ENCODE peak calls at places on chromosomes 6 and 20, in five cellular contexts. One of them, this sample, is unnamed.

GRCh38 chr6:158174514-158174913 is 6.4 kb downstream of the GTF2H5 start:
- DNase-seq in fibroblast of lung: peak
- DNase-seq in H9: no peak
- DNase-seq in SK-N-SH: peak
- DNase-seq in neural progenitor cell: no peak
- DNase-seq in this sample: peak

GRCh38 chr20:45409531-45410272 is 1.6 kb downstream of the DBNDD2 start:
- DNase-seq in neural progenitor cell: no peak
- DNase-seq in fibroblast of lung: no peak
- DNase-seq in SK-N-SH: no peak
- DNase-seq in H9: no peak
- DNase-seq in this sample: no peak

GRCh38 chr20:14773486-14773885 is 436.1 kb upstream of the FLRT3 start:
- DNase-seq in neural progenitor cell: no peak
- DNase-seq in fibroblast of lung: no peak
- DNase-seq in H9: no peak
- DNase-seq in SK-N-SH: no peak
- DNase-seq in this sample: no peak

GRCh38 chr6:39790772-39791171 is 1.4 kb upstream of the DAAM2 start:
- DNase-seq in SK-N-SH: no peak
- DNase-seq in neural progenitor cell: no peak
- DNase-seq in fibroblast of lung: peak
- DNase-seq in H9: no peak
- DNase-seq in this sample: peak

GRCh38 chr6:70371454-70372105 is 41.7 kb upstream of the FAM135A start:
- DNase-seq in SK-N-SH: peak
- DNase-seq in H9: no peak
- DNase-seq in neural progenitor cell: peak
- DNase-seq in fibroblast of lung: peak
- DNase-seq in this sample: peak

GRCh38 chr6:125871365-125871764 is 80.6 kb downstream of the NCOA7 start:
- DNase-seq in neural progenitor cell: no peak
- DNase-seq in fibroblast of lung: no peak
- DNase-seq in H9: no peak
- DNase-seq in SK-N-SH: no peak
- DNase-seq in this sample: no peak

GRCh38 chr6:146775227-146775626 is 176.5 kb downstream of the ADGB start:
- DNase-seq in fibroblast of lung: peak
- DNase-seq in H9: no peak
- DNase-seq in neural progenitor cell: no peak
- DNase-seq in SK-N-SH: no peak
- DNase-seq in this sample: no peak

GRCh38 chr20:63955281-63955845 is 853 bp downstream of the UCKL1 start:
- DNase-seq in SK-N-SH: peak
- DNase-seq in neural progenitor cell: peak
- DNase-seq in fibroblast of lung: peak
- DNase-seq in H9: no peak
- DNase-seq in this sample: no peak

GRCh38 chr20:9686001-9686400 is 152.9 kb downstream of the PAK5 start:
- DNase-seq in fibroblast of lung: no peak
- DNase-seq in SK-N-SH: no peak
- DNase-seq in H9: no peak
- DNase-seq in neural progenitor cell: no peak
- DNase-seq in this sample: no peak

GRCh38 chr6:156848533-156848932 is 71.4 kb downstream of the ARID1B start:
- DNase-seq in H9: no peak
- DNase-seq in fibroblast of lung: peak
- DNase-seq in SK-N-SH: peak
- DNase-seq in neural progenitor cell: peak
- DNase-seq in this sample: no peak

GRCh38 chr6:166692723-166693302 is 65.8 kb upstream of the RPS6KA2 start:
- DNase-seq in fibroblast of lung: no peak
- DNase-seq in H9: no peak
- DNase-seq in neural progenitor cell: no peak
- DNase-seq in SK-N-SH: no peak
- DNase-seq in this sample: no peak

GRCh38 chr6:89313006-89313405 is 2.1 kb downstream of the GABRR2 start:
- DNase-seq in neural progenitor cell: no peak
- DNase-seq in fibroblast of lung: peak
- DNase-seq in H9: no peak
- DNase-seq in SK-N-SH: peak
- DNase-seq in this sample: peak

GRCh38 chr20:7609250-7609649 is 331.0 kb downstream of the HAO1 start:
- DNase-seq in H9: no peak
- DNase-seq in neural progenitor cell: no peak
- DNase-seq in fibroblast of lung: no peak
- DNase-seq in SK-N-SH: no peak
- DNase-seq in this sample: no peak

GRCh38 chr6:106142876-106143431 is 56.8 kb downstream of the PRDM1 start:
- DNase-seq in fibroblast of lung: no peak
- DNase-seq in neural progenitor cell: no peak
- DNase-seq in SK-N-SH: no peak
- DNase-seq in H9: no peak
- DNase-seq in this sample: no peak

GRCh38 chr6:121260651-121261102 is 73.6 kb downstream of the TBC1D32 start:
- DNase-seq in fibroblast of lung: peak
- DNase-seq in SK-N-SH: no peak
- DNase-seq in neural progenitor cell: no peak
- DNase-seq in H9: no peak
- DNase-seq in this sample: peak

GRCh38 chr6:110357298-110357695 is 852 bp downstream of the METTL24 start:
- DNase-seq in neural progenitor cell: no peak
- DNase-seq in fibroblast of lung: peak
- DNase-seq in SK-N-SH: no peak
- DNase-seq in H9: no peak
- DNase-seq in this sample: no peak

GRCh38 chr6:33610779-33611421 is 10.2 kb upstream of the ITPR3 start:
- DNase-seq in fibroblast of lung: no peak
- DNase-seq in SK-N-SH: peak
- DNase-seq in H9: no peak
- DNase-seq in neural progenitor cell: peak
- DNase-seq in this sample: no peak

GRCh38 chr20:63740501-63741353 is 1.2 kb downstream of the SLC2A4RG start:
- DNase-seq in H9: peak
- DNase-seq in fibroblast of lung: peak
- DNase-seq in neural progenitor cell: peak
- DNase-seq in SK-N-SH: peak
- DNase-seq in this sample: peak

GRCh38 chr6:4848382-4849068 is 72.3 kb downstream of the CDYL start:
- DNase-seq in fibroblast of lung: peak
- DNase-seq in neural progenitor cell: peak
- DNase-seq in H9: peak
- DNase-seq in SK-N-SH: no peak
- DNase-seq in this sample: no peak

GRCh38 chr6:45069091-45069490 is 259.0 kb upstream of the RUNX2 start:
- DNase-seq in neural progenitor cell: no peak
- DNase-seq in fibroblast of lung: no peak
- DNase-seq in SK-N-SH: no peak
- DNase-seq in H9: no peak
- DNase-seq in this sample: no peak

GRCh38 chr20:5714261-5715041 is 35.8 kb upstream of the SHLD1 start:
- DNase-seq in fibroblast of lung: no peak
- DNase-seq in neural progenitor cell: peak
- DNase-seq in SK-N-SH: no peak
- DNase-seq in H9: peak
- DNase-seq in this sample: no peak

GRCh38 chr6:160055378-160055777 is 66.2 kb upstream of the SLC22A1 start:
- DNase-seq in H9: no peak
- DNase-seq in fibroblast of lung: no peak
- DNase-seq in neural progenitor cell: no peak
- DNase-seq in SK-N-SH: no peak
- DNase-seq in this sample: no peak

GRCh38 chr6:144195671-144196070 is 45.4 kb downstream of the STX11 start:
- DNase-seq in fibroblast of lung: peak
- DNase-seq in SK-N-SH: no peak
- DNase-seq in neural progenitor cell: no peak
- DNase-seq in H9: no peak
- DNase-seq in this sample: peak

GRCh38 chr6:145115638-145116037 is 619.7 kb downstream of the EPM2A start:
- DNase-seq in neural progenitor cell: no peak
- DNase-seq in SK-N-SH: no peak
- DNase-seq in H9: no peak
- DNase-seq in fibroblast of lung: no peak
- DNase-seq in this sample: no peak

DNA sequence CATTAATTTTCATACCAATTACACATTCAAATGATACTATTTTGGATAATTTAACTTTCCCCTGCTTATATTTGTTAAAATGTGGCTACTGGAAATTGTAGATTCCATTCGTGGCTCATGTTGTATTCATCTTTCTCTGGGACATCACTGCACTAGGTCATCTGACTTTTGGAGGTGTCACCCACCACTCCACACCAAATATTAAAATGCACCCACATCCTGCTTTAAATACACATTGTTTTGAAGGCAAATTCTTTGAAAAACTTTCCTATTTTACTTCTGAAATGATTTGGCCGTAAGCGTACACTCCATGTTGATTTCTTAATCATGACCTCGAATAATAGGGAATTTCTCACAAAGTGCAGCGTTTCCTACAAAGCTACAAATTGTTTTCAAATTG is 8.7 kb upstream of the RBM38 start:
- DNase-seq in SK-N-SH: no peak
- DNase-seq in fibroblast of lung: no peak
- DNase-seq in H9: no peak
- DNase-seq in neural progenitor cell: no peak
- DNase-seq in this sample: no peak
- H3K9ac ChIP-seq in SK-N-SH: no peak
- H3K9ac ChIP-seq in fibroblast of lung: no peak
- H3K9ac ChIP-seq in H9: no peak
- H3K9ac ChIP-seq in neural progenitor cell: no peak
- H3K9ac ChIP-seq in this sample: no peak

GRCh38 chr20:31679357-31680285 is 41.9 kb downstream of the COX4I2 start:
- DNase-seq in neural progenitor cell: no peak
- DNase-seq in SK-N-SH: no peak
- DNase-seq in fibroblast of lung: no peak
- DNase-seq in H9: no peak
- DNase-seq in this sample: no peak
- H3K9ac ChIP-seq in neural progenitor cell: no peak
- H3K9ac ChIP-seq in SK-N-SH: no peak
- H3K9ac ChIP-seq in fibroblast of lung: no peak
- H3K9ac ChIP-seq in H9: no peak
- H3K9ac ChIP-seq in this sample: no peak

GRCh38 chr6:169384291-169384690 is 130.6 kb upstream of the THBS2 start:
- DNase-seq in neural progenitor cell: no peak
- DNase-seq in H9: no peak
- DNase-seq in fibroblast of lung: no peak
- DNase-seq in SK-N-SH: no peak
- DNase-seq in this sample: no peak

GRCh38 chr6:169386431-169387057 is 132.9 kb upstream of the THBS2 start:
- DNase-seq in SK-N-SH: peak
- DNase-seq in neural progenitor cell: no peak
- DNase-seq in H9: no peak
- DNase-seq in fibroblast of lung: peak
- DNase-seq in this sample: no peak

GRCh38 chr6:169385237-169385880 is 131.7 kb upstream of the THBS2 start:
- DNase-seq in SK-N-SH: no peak
- DNase-seq in fibroblast of lung: no peak
- DNase-seq in neural progenitor cell: no peak
- DNase-seq in H9: no peak
- DNase-seq in this sample: no peak

GRCh38 chr6:169388767-169389166 is 135.1 kb upstream of the THBS2 start:
- DNase-seq in neural progenitor cell: no peak
- DNase-seq in SK-N-SH: no peak
- DNase-seq in fibroblast of lung: no peak
- DNase-seq in H9: no peak
- DNase-seq in this sample: no peak

GRCh38 chr6:169387809-169388383 is 134.2 kb upstream of the THBS2 start:
- DNase-seq in SK-N-SH: no peak
- DNase-seq in H9: no peak
- DNase-seq in fibroblast of lung: no peak
- DNase-seq in neural progenitor cell: no peak
- DNase-seq in this sample: no peak
- H3K9ac ChIP-seq in SK-N-SH: no peak
- H3K9ac ChIP-seq in H9: no peak
- H3K9ac ChIP-seq in fibroblast of lung: no peak
- H3K9ac ChIP-seq in neural progenitor cell: no peak
- H3K9ac ChIP-seq in this sample: no peak

GRCh38 chr20:50202677-50203076 is 12.0 kb downstream of the CEBPB start:
- DNase-seq in H9: no peak
- DNase-seq in neural progenitor cell: no peak
- DNase-seq in fibroblast of lung: no peak
- DNase-seq in SK-N-SH: no peak
- DNase-seq in this sample: no peak

GRCh38 chr20:50198211-50198666 is 7.6 kb downstream of the CEBPB start:
- DNase-seq in SK-N-SH: no peak
- DNase-seq in fibroblast of lung: no peak
- DNase-seq in H9: no peak
- DNase-seq in neural progenitor cell: no peak
- DNase-seq in this sample: no peak

GRCh38 chr20:50199703-50200102 is 9.1 kb downstream of the CEBPB start:
- DNase-seq in fibroblast of lung: no peak
- DNase-seq in SK-N-SH: no peak
- DNase-seq in neural progenitor cell: no peak
- DNase-seq in H9: no peak
- DNase-seq in this sample: no peak

GRCh38 chr20:50198716-50199115 is 8.1 kb downstream of the CEBPB start:
- DNase-seq in fibroblast of lung: no peak
- DNase-seq in neural progenitor cell: no peak
- DNase-seq in SK-N-SH: no peak
- DNase-seq in H9: no peak
- DNase-seq in this sample: no peak

DNA sequence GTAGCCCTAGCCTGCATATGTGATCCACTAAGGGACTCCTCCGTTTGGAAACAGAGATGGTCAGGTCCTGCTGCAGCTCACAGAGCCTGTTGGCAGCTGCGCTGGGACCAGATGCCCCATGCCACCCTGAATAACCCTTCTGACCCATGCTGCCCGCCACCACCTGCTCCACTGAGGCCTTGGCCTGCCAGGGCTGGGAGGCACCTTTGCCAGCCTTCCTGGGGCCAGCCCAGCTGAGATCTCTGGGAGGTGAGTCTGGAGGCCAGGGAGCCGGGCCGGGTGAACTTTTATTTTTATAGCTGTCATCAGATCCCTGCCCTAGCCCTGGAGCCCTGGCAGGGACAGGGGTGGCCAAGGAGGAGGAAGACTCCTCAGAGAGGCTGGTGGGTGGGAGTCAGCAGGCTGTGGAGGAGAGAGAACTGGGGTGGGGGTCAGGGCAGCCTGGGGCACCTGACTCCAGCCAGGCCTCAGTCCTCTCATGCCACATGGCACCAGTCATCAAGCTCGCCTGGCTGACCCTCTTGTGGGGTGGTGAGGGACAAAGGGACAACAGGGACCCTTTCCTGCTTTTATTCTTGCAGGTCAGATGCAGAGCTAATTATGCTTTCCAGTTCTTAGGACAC is 10.0 kb downstream of the CEBPB start:
- DNase-seq in neural progenitor cell: no peak
- DNase-seq in H9: no peak
- DNase-seq in fibroblast of lung: no peak
- DNase-seq in SK-N-SH: no peak
- DNase-seq in this sample: no peak
- H3K9ac ChIP-seq in neural progenitor cell: no peak
- H3K9ac ChIP-seq in H9: no peak
- H3K9ac ChIP-seq in fibroblast of lung: no peak
- H3K9ac ChIP-seq in SK-N-SH: no peak
- H3K9ac ChIP-seq in this sample: no peak

GRCh38 chr6:129750390-129750789 is 40.4 kb upstream of the ARHGAP18 start:
- DNase-seq in H9: no peak
- DNase-seq in SK-N-SH: no peak
- DNase-seq in neural progenitor cell: no peak
- DNase-seq in fibroblast of lung: peak
- DNase-seq in this sample: no peak
- H3K9ac ChIP-seq in H9: no peak
- H3K9ac ChIP-seq in SK-N-SH: peak
- H3K9ac ChIP-seq in neural progenitor cell: no peak
- H3K9ac ChIP-seq in fibroblast of lung: no peak
- H3K9ac ChIP-seq in this sample: peak

GRCh38 chr20:49282584-49283171 is 4.8 kb upstream of the ZNFX1 start:
- DNase-seq in fibroblast of lung: no peak
- DNase-seq in SK-N-SH: no peak
- DNase-seq in neural progenitor cell: peak
- DNase-seq in H9: no peak
- DNase-seq in this sample: no peak
- H3K9ac ChIP-seq in fibroblast of lung: no peak
- H3K9ac ChIP-seq in SK-N-SH: no peak
- H3K9ac ChIP-seq in neural progenitor cell: no peak
- H3K9ac ChIP-seq in H9: peak
- H3K9ac ChIP-seq in this sample: peak

This sample was measured in astrocyte.